ENCODE peak calls at places on chromosomes 11 and 22, in six cellular contexts. One of them, this sample, is unnamed.

GRCh38 chr11:121366038-121366437 is 73.5 kb downstream of the SC5D start:
- DNase-seq in dorsolateral prefrontal cortex: no peak
- DNase-seq in NCI-H2171 treated with DMSO at 0.1 percent for 48 hours: peak
- DNase-seq in activated CD4-positive, alpha-beta T cell treated with anti-CD3 and anti-CD28 coated beads, Interleukin-2, amount 50 U/mL, for 1 hour: no peak
- DNase-seq in ecto neural progenitor cell: no peak
- DNase-seq in left ventricle myocardium superior: no peak
- DNase-seq in this sample: no peak

GRCh38 chr11:102831128-102831708 is 12.2 kb downstream of the MMP3 start:
- DNase-seq in left ventricle myocardium superior: peak
- DNase-seq in NCI-H2171 treated with DMSO at 0.1 percent for 48 hours: no peak
- DNase-seq in ecto neural progenitor cell: peak
- DNase-seq in dorsolateral prefrontal cortex: no peak
- DNase-seq in activated CD4-positive, alpha-beta T cell treated with anti-CD3 and anti-CD28 coated beads, Interleukin-2, amount 50 U/mL, for 1 hour: no peak
- DNase-seq in this sample: no peak

GRCh38 chr11:103433380-103433779 is 324.2 kb downstream of the DYNC2H1 start:
- DNase-seq in left ventricle myocardium superior: no peak
- DNase-seq in dorsolateral prefrontal cortex: no peak
- DNase-seq in ecto neural progenitor cell: no peak
- DNase-seq in NCI-H2171 treated with DMSO at 0.1 percent for 48 hours: no peak
- DNase-seq in activated CD4-positive, alpha-beta T cell treated with anti-CD3 and anti-CD28 coated beads, Interleukin-2, amount 50 U/mL, for 1 hour: no peak
- DNase-seq in this sample: no peak

GRCh38 chr11:70326365-70326803 is 55.9 kb downstream of the PPFIA1 start:
- DNase-seq in activated CD4-positive, alpha-beta T cell treated with anti-CD3 and anti-CD28 coated beads, Interleukin-2, amount 50 U/mL, for 1 hour: no peak
- DNase-seq in dorsolateral prefrontal cortex: no peak
- DNase-seq in left ventricle myocardium superior: no peak
- DNase-seq in ecto neural progenitor cell: no peak
- DNase-seq in NCI-H2171 treated with DMSO at 0.1 percent for 48 hours: no peak
- DNase-seq in this sample: no peak

GRCh38 chr22:47996446-47996857 is 1234.0 kb downstream of the TBC1D22A start:
- DNase-seq in NCI-H2171 treated with DMSO at 0.1 percent for 48 hours: no peak
- DNase-seq in dorsolateral prefrontal cortex: no peak
- DNase-seq in activated CD4-positive, alpha-beta T cell treated with anti-CD3 and anti-CD28 coated beads, Interleukin-2, amount 50 U/mL, for 1 hour: no peak
- DNase-seq in left ventricle myocardium superior: no peak
- DNase-seq in ecto neural progenitor cell: no peak
- DNase-seq in this sample: no peak

GRCh38 chr11:109818303-109818702 is 274.9 kb upstream of the ZC3H12C start:
- DNase-seq in NCI-H2171 treated with DMSO at 0.1 percent for 48 hours: no peak
- DNase-seq in ecto neural progenitor cell: no peak
- DNase-seq in activated CD4-positive, alpha-beta T cell treated with anti-CD3 and anti-CD28 coated beads, Interleukin-2, amount 50 U/mL, for 1 hour: no peak
- DNase-seq in left ventricle myocardium superior: no peak
- DNase-seq in dorsolateral prefrontal cortex: no peak
- DNase-seq in this sample: no peak

GRCh38 chr11:121671276-121672168 is 218.8 kb upstream of the SORL1-AS1 start:
- DNase-seq in activated CD4-positive, alpha-beta T cell treated with anti-CD3 and anti-CD28 coated beads, Interleukin-2, amount 50 U/mL, for 1 hour: no peak
- DNase-seq in NCI-H2171 treated with DMSO at 0.1 percent for 48 hours: peak
- DNase-seq in ecto neural progenitor cell: no peak
- DNase-seq in dorsolateral prefrontal cortex: peak
- DNase-seq in left ventricle myocardium superior: no peak
- DNase-seq in this sample: no peak

GRCh38 chr11:14189874-14190273 is 169.1 kb downstream of the RRAS2 start:
- DNase-seq in ecto neural progenitor cell: no peak
- DNase-seq in left ventricle myocardium superior: peak
- DNase-seq in NCI-H2171 treated with DMSO at 0.1 percent for 48 hours: no peak
- DNase-seq in activated CD4-positive, alpha-beta T cell treated with anti-CD3 and anti-CD28 coated beads, Interleukin-2, amount 50 U/mL, for 1 hour: no peak
- DNase-seq in dorsolateral prefrontal cortex: no peak
- DNase-seq in this sample: no peak

GRCh38 chr11:74950374-74950969 is 1.4 kb downstream of the SPCS2 start:
- DNase-seq in ecto neural progenitor cell: no peak
- DNase-seq in activated CD4-positive, alpha-beta T cell treated with anti-CD3 and anti-CD28 coated beads, Interleukin-2, amount 50 U/mL, for 1 hour: no peak
- DNase-seq in dorsolateral prefrontal cortex: no peak
- DNase-seq in NCI-H2171 treated with DMSO at 0.1 percent for 48 hours: no peak
- DNase-seq in left ventricle myocardium superior: no peak
- DNase-seq in this sample: no peak

GRCh38 chr11:216081-216974 is 8.8 kb downstream of the RIC8A start:
- DNase-seq in ecto neural progenitor cell: no peak
- DNase-seq in NCI-H2171 treated with DMSO at 0.1 percent for 48 hours: no peak
- DNase-seq in activated CD4-positive, alpha-beta T cell treated with anti-CD3 and anti-CD28 coated beads, Interleukin-2, amount 50 U/mL, for 1 hour: no peak
- DNase-seq in dorsolateral prefrontal cortex: no peak
- DNase-seq in left ventricle myocardium superior: no peak
- DNase-seq in this sample: no peak